ENCODE peak calls at places on chromosomes 5 and 9, in eight cellular contexts. Q is thoracic aorta, T is tibial artery, B is psoas muscle, M is breast epithelium, L is thyroid gland, J is K562, N is H9. U is an unnamed sample.

GRCh38 chr5:89289604-89290003 is 406.6 kb upstream of the MEF2C start:
- DNase-seq in Q (no peak), T (no peak), B (no peak), M (no peak), L (no peak), J (no peak), N (no peak), U (no peak)

GRCh38 chr5:56900858-56901578 is 8.4 kb upstream of the SETD9 start:
- DNase-seq in Q (no peak), T (no peak), B (no peak), M (no peak), L (no peak), J (peak; percentile 65), N (no peak), U (no peak)

GRCh38 chr9:125103770-125104169 is 39.6 kb downstream of the SCAI start:
- DNase-seq in Q (no peak), T (no peak), B (no peak), M (no peak), L (no peak), J (no peak), N (no peak), U (no peak)

GRCh38 chr9:136121801-136122200 is 3.1 kb upstream of the TMEM250 start:
- DNase-seq in Q (no peak), T (no peak), B (no peak), M (no peak), L (no peak), J (no peak), N (no peak), U (peak; percentile 27)

GRCh38 chr5:37005946-37006540 is 129.5 kb downstream of the NIPBL start:
- DNase-seq in Q (no peak), T (no peak), B (no peak), M (no peak), L (no peak), J (peak; percentile 15), N (no peak), U (no peak)

GRCh38 chr5:139690385-139691274 is 42.5 kb downstream of the CXXC5 start:
- DNase-seq in Q (no peak), T (peak; percentile 83), B (no peak), M (no peak), L (no peak), J (peak; percentile 85), N (no peak), U (no peak)

GRCh38 chr9:128688501-128689292 is at the start of gene SET:
- DNase-seq in Q (peak; percentile 69), T (peak; percentile 95), B (peak; percentile 98), M (peak; percentile 88), L (peak; percentile 97), J (peak; percentile 99), N (peak; percentile 95), U (peak; percentile 97)

GRCh38 chr9:110006657-110007056 is 201.3 kb downstream of the C9orf152 start:
- DNase-seq in Q (no peak), T (no peak), B (no peak), M (no peak), L (no peak), J (no peak), N (peak; percentile 44), U (no peak)

GRCh38 chr5:71910741-71911140 is 191.7 kb downstream of the CARTPT start:
- DNase-seq in Q (no peak), T (no peak), B (no peak), M (no peak), L (no peak), J (no peak), N (no peak), U (no peak)

GRCh38 chr5:100252040-100252439 is 283.1 kb upstream of the FAM174A start:
- DNase-seq in Q (no peak), T (no peak), B (no peak), M (no peak), L (no peak), J (no peak), N (no peak), U (no peak)

GRCh38 chr9:106590759-106591505 is 272.0 kb upstream of the ZNF462 start:
- DNase-seq in Q (no peak), T (no peak), B (no peak), M (no peak), L (no peak), J (no peak), N (no peak), U (no peak)

GRCh38 chr9:128150594-128151342 is 1.5 kb downstream of the LCN2 start:
- DNase-seq in Q (no peak), T (peak; percentile 63), B (peak; percentile 52), M (no peak), L (no peak), J (peak; percentile 93), N (peak; percentile 87), U (peak; percentile 75)

GRCh38 chr9:33297455-33297854 is 7.1 kb downstream of the NFX1 start:
- DNase-seq in Q (no peak), T (peak; percentile 73), B (no peak), M (no peak), L (peak; percentile 23), J (peak; percentile 60), N (no peak), U (peak; percentile 65)

GRCh38 chr5:442335-443238 is at the start of gene EXOC3:
- DNase-seq in Q (no peak), T (peak; percentile 81), B (peak; percentile 88), M (no peak), L (peak; percentile 70), J (peak; percentile 89), N (peak; percentile 70), U (peak; percentile 96)

GRCh38 chr5:439636-440035 is 3.3 kb upstream of the EXOC3 start:
- DNase-seq in Q (no peak), T (peak; percentile 53), B (peak; percentile 28), M (no peak), L (no peak), J (no peak), N (peak; percentile 15), U (no peak)

GRCh38 chr5:441996-442334 is 1.0 kb upstream of the EXOC3 start:
- DNase-seq in Q (no peak), T (no peak), B (peak; percentile 44), M (no peak), L (no peak), J (no peak), N (peak; percentile 20), U (no peak)

GRCh38 chr5:439181-439580 is 3.8 kb upstream of the EXOC3 start:
- DNase-seq in Q (no peak), T (peak; percentile 27), B (peak; percentile 33), M (no peak), L (no peak), J (no peak), N (peak; percentile 7), U (no peak)

DNA sequence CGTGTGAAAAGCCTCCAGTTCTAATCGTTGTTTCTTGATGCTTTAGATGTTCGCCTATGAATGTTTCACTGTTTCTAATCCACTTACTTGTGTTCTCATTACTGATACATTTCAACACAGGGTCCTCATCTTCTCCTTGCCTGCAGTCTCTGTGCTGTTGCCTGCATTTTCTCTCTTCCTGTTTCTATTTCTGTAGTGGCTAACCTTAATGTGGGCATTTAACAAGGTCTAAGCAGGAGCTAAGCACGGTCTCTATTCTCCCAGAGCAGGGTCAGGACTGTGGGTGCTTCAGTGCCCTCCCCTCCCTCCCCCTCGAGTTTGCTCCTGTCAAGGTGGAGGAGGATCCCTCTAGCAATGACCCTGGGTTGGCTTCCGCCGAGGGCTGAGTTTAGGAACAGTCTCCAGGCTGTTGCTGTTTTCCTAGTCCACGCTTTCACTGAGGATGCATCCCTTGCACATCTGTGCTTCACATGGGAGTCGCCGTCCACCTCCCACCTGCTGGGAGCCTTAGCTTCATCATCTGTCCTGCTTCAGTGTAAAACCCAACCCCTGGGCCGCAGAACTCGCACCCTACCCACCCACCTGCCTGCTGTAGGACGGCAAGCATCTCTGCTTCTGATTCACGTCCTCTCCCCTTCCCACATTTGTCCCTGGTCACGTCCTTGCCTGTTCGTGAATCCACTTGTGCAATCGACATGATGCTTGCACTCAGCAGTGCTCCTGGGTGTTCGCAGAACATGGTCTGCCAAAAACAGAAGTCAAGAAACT is 2.4 kb upstream of the EXOC3 start:
- DNase-seq in Q (no peak), T (no peak), B (peak; percentile 25), M (no peak), L (no peak), J (no peak), N (peak; percentile 7), U (no peak)
- H3K27me3 ChIP-seq in Q (no peaks in the 10 kb centered on the region), T (no peaks in the 10 kb centered on the region), B (peaks cover 5% of the 10 kb centered on the region), M (no peaks in the 10 kb centered on the region), L (no peaks in the 10 kb centered on the region), J (peaks cover 18% of the 10 kb centered on the region), N (no peaks in the 10 kb centered on the region), U (no peaks in the 10 kb centered on the region)

GRCh38 chr5:174327317-174327864 is 281.9 kb downstream of the NSG2 start:
- DNase-seq in Q (peak; percentile 16), T (no peak), B (peak; percentile 75), M (no peak), L (peak; percentile 13), J (peak; percentile 82), N (peak; percentile 93), U (peak; percentile 58)
- TF ChIP-seq CTCF in Q (peak; percentile 60), T (peak; percentile 35), B (peak; percentile 65), M (no peak), L (peak; percentile 7), J (peak; percentile 96), N (peak; percentile 98), U (peak; percentile 40)

DNA sequence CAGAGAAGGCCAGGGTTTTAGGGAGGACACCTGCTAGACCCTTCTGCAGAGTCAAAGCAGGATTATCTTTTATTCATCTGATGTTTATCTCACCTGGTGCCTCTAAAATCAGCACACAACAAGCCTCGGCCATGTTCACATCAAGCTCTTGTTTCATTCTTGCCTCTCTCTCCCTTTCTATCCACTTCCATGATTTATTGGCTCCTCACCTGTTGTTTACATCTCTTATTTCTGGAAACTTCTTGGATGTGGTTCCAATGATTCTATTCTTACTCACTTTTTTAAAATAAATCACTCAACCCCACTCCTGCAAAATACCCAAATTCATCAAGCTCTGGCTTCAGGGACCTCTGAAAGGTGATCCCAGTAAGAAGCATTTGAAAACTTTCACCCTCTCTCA is 407.0 kb upstream of the KLF4 start:
- DNase-seq in Q (no peak), T (no peak), B (no peak), M (no peak), L (no peak), J (no peak), N (no peak), U (no peak)
- H3K27me3 ChIP-seq in Q (no peaks in the 10 kb centered on the region), T (no peaks in the 10 kb centered on the region), B (no peaks in the 10 kb centered on the region), M (no peaks in the 10 kb centered on the region), L (no peaks in the 10 kb centered on the region), J (peaks cover 27% of the 10 kb centered on the region), N (no peaks in the 10 kb centered on the region), U (no peaks in the 10 kb centered on the region)

GRCh38 chr9:114590328-114590727 is 2.8 kb downstream of the ATP6V1G1 start:
- DNase-seq in Q (no peak), T (no peak), B (no peak), M (no peak), L (no peak), J (no peak), N (no peak), U (no peak)

GRCh38 chr9:114591206-114591853 is 3.8 kb downstream of the ATP6V1G1 start:
- DNase-seq in Q (no peak), T (no peak), B (no peak), M (no peak), L (no peak), J (no peak), N (no peak), U (no peak)

GRCh38 chr9:114594136-114594535 is 6.6 kb downstream of the ATP6V1G1 start:
- DNase-seq in Q (no peak), T (no peak), B (no peak), M (no peak), L (no peak), J (no peak), N (no peak), U (no peak)

GRCh38 chr9:114588671-114589526 is 1.3 kb downstream of the ATP6V1G1 start:
- DNase-seq in Q (no peak), T (no peak), B (no peak), M (no peak), L (no peak), J (no peak), N (no peak), U (no peak)

GRCh38 chr9:114592356-114592755 is 4.8 kb downstream of the ATP6V1G1 start:
- DNase-seq in Q (no peak), T (no peak), B (no peak), M (no peak), L (no peak), J (no peak), N (no peak), U (peak; percentile 28)
- TF ChIP-seq CTCF in Q (no peak), T (peak; percentile 11), B (peak; percentile 29), M (peak; percentile 4), L (no peak), J (no peak), N (peak; percentile 42), U (no peak)